ENCODE peak calls at places on chromosomes 6 and 20, in nine cellular contexts. R is neural progenitor cell, Y is nephron progenitor cell, H is fibroblast of lung, X is tibial artery, K is uterus, C is astrocyte of the spinal cord, U is prostate gland, B is tibial nerve. W is an unnamed sample.

GRCh38 chr20:52775786-52776185 is 196.4 kb upstream of the TSHZ2 start:
- DNase-seq in R (no peak), Y (no peak), H (no peak), X (no peak), K (no peak), C (no peak), U (no peak), B (no peak), W (no peak)

GRCh38 chr6:51830666-51831065 is 256.7 kb downstream of the PKHD1 start:
- DNase-seq in R (no peak), Y (no peak), H (no peak), X (no peak), K (no peak), C (no peak), U (no peak), B (no peak), W (no peak)

GRCh38 chr6:11445146-11445545 is 92.4 kb upstream of the TMEM170B start:
- DNase-seq in R (no peak), Y (no peak), H (no peak), X (no peak), K (no peak), C (no peak), U (no peak), B (no peak), W (no peak)

GRCh38 chr20:43904195-43904594 is 10.5 kb upstream of the TOX2 start:
- DNase-seq in R (peak; percentile 83), Y (no peak), H (no peak), X (no peak), K (no peak), C (no peak), U (no peak), B (no peak), W (no peak)

GRCh38 chr6:5851261-5851757 is 155.4 kb downstream of the NRN1 start:
- DNase-seq in R (peak; percentile 87), Y (peak; percentile 71), H (peak; percentile 39), X (no peak), K (no peak), C (peak; percentile 39), U (peak; percentile 26), B (no peak), W (no peak)

GRCh38 chr6:4380881-4381281 is 245.5 kb upstream of the ECI2 start:
- DNase-seq in R (no peak), Y (no peak), H (no peak), X (no peak), K (no peak), C (no peak), U (no peak), B (no peak), W (no peak)

GRCh38 chr20:10523438-10523837 is 88.3 kb downstream of the SLX4IP start:
- DNase-seq in R (no peak), Y (no peak), H (no peak), X (no peak), K (peak; percentile 47), C (no peak), U (no peak), B (no peak), W (no peak)

GRCh38 chr6:118574051-118574865 is 26.2 kb downstream of the PLN start:
- DNase-seq in R (peak; percentile 13), Y (no peak), H (peak; percentile 41), X (no peak), K (no peak), C (no peak), U (no peak), B (no peak), W (no peak)

GRCh38 chr6:157255079-157255478 is 68.2 kb downstream of the TMEM242 start:
- DNase-seq in R (no peak), Y (no peak), H (no peak), X (peak; percentile 38), K (no peak), C (no peak), U (no peak), B (no peak), W (no peak)

GRCh38 chr20:32893263-32893877 is 34.6 kb downstream of the EFCAB8 start:
- DNase-seq in R (no peak), Y (no peak), H (no peak), X (no peak), K (no peak), C (no peak), U (no peak), B (no peak), W (peak; percentile 37)

GRCh38 chr20:61512475-61512874 is 260.4 kb downstream of the CDH4 start:
- DNase-seq in R (no peak), Y (no peak), H (no peak), X (no peak), K (no peak), C (no peak), U (no peak), B (no peak), W (no peak)

GRCh38 chr20:61503106-61503505 is 251.0 kb downstream of the CDH4 start:
- DNase-seq in R (no peak), Y (no peak), H (no peak), X (no peak), K (no peak), C (no peak), U (no peak), B (no peak), W (no peak)

GRCh38 chr20:61508301-61508700 is 256.2 kb downstream of the CDH4 start:
- DNase-seq in R (no peak), Y (no peak), H (no peak), X (no peak), K (no peak), C (no peak), U (no peak), B (no peak), W (no peak)

GRCh38 chr20:61510778-61511330 is 258.8 kb downstream of the CDH4 start:
- DNase-seq in R (no peak), Y (no peak), H (no peak), X (no peak), K (no peak), C (no peak), U (no peak), B (no peak), W (no peak)

GRCh38 chr20:61507778-61508177 is 255.7 kb downstream of the CDH4 start:
- DNase-seq in R (no peak), Y (no peak), H (no peak), X (no peak), K (no peak), C (no peak), U (no peak), B (no peak), W (no peak)
- TF ChIP-seq CTCF in R (no peak), Y (no peak), H (no peak), X (no peak), K (no peak), C (no peak), U (no peak), B (no peak), W (no peak)

DNA sequence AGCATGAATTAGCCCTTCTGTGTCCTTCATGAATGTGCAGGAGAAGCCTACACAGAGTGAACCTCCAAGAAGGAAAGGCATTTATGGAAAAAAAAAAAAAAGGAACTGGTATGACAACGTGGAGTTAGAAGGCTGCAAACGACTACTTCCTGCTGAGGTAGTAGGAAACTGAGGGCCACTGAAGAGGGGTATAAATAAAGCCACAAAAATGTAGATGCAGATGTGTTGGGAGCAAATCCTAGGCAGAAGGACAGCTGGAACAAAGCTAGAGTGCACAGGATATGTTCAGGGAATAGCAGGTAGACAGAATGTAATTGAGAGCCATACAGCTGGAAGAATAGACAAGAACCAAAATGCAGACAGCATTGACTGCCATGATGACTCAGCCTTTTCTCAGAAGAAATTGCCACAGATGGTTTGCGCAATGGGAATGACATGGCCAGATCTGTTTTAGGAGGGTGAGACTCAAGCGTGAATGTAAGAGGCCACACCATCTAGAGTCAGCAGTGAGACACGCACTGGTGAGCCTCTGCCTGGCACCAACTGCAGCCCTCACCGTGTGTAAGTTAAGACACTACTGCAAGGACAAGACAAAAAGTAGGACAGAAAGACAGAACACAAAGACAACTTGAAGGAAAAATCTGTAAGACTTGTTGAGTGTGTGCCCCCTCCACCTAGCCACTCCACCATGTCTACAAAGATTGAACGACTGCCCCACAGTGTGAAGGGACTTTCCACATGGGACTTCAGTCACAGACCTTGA is 79.8 kb downstream of the KIF13A start:
- DNase-seq in R (no peak), Y (no peak), H (peak; percentile 98), X (peak; percentile 89), K (peak; percentile 80), C (peak; percentile 96), U (peak; percentile 31), B (peak; percentile 62), W (no peak)
- TF ChIP-seq CTCF in R (no peak), Y (no peak), H (peak; percentile 45), X (no peak), K (peak; percentile 13), C (peak; percentile 40), U (peak; percentile 15), B (no peak), W (no peak)

GRCh38 chr6:10382322-10382721 is 32.6 kb downstream of the TFAP2A start:
- DNase-seq in R (peak; percentile 50), Y (peak; percentile 31), H (no peak), X (no peak), K (no peak), C (no peak), U (no peak), B (no peak), W (no peak)

GRCh38 chr6:10381830-10382208 is 33.1 kb downstream of the TFAP2A start:
- DNase-seq in R (peak; percentile 40), Y (no peak), H (no peak), X (no peak), K (no peak), C (no peak), U (no peak), B (no peak), W (no peak)

GRCh38 chr6:10382728-10383127 is 32.1 kb downstream of the TFAP2A start:
- DNase-seq in R (no peak), Y (no peak), H (no peak), X (no peak), K (no peak), C (no peak), U (no peak), B (no peak), W (no peak)

GRCh38 chr6:10383312-10384063 is 31.4 kb downstream of the TFAP2A start:
- DNase-seq in R (peak; percentile 66), Y (peak; percentile 59), H (no peak), X (no peak), K (no peak), C (no peak), U (peak; percentile 41), B (no peak), W (peak; percentile 42)

DNA sequence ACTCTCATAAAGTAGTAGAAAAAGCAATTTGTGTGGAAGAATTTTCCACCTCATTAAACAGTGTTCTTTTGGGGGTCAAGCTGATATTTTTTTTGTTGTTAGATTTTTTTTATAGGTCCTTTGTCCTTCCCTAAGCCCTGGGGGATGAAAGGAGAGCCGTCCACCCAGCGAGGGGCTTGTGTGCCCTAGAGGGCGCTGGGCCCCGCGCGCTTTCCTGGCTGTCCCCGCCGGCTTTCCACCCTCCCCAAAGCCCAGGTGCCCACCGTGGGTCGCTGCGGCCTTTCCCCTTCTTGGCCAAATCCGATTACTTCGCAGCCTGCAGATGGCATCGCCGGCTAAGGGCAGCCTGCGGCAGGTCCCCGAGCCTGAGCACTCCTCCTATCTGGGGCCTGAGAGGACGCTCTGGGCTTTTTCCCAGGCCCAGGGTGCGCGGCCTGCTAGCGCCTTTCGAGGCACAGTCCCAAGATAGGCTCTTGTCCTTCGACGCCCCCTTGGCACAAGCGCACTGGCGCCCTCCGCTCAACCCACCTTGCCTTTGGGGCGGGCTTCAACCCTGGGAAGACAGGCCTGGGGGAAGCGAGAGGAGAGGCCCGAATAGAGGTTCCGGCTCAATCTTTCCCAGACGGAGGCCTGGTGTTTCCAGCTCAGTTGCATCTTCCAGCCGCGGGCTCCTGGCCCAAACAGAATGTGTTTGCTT is 33.6 kb downstream of the TFAP2A start:
- DNase-seq in R (peak; percentile 76), Y (peak; percentile 43), H (no peak), X (no peak), K (no peak), C (no peak), U (no peak), B (no peak), W (peak; percentile 73)
- TF ChIP-seq CTCF in R (peak; percentile 55), Y (peak; percentile 12), H (no peak), X (no peak), K (no peak), C (no peak), U (no peak), B (no peak), W (peak; percentile 50)

GRCh38 chr20:46559685-46560440 is 9.4 kb upstream of the OCSTAMP start:
- DNase-seq in R (no peak), Y (no peak), H (no peak), X (no peak), K (no peak), C (no peak), U (no peak), B (no peak), W (peak; percentile 30)
- TF ChIP-seq CTCF in R (no peak), Y (no peak), H (no peak), X (no peak), K (no peak), C (no peak), U (no peak), B (no peak), W (peak; percentile 27)

W was measured in WERI-Rb-1.